ENCODE peak calls at places on chromosomes 12 and 14, in six cellular contexts. J, T, P, A, X and Q are unnamed samples.

GRCh38 chr14:76786556-76786955 is 25.3 kb downstream of the VASH1 start:
- DNase-seq in J (no peak), T (no peak), P (no peak), A (no peak), X (no peak), Q (no peak)

GRCh38 chr12:49054524-49054923 is 6.1 kb downstream of the KMT2D start:
- DNase-seq in J (no peak), T (no peak), P (no peak), A (no peak), X (no peak), Q (peak)

GRCh38 chr12:59151243-59151642 is 230.9 kb upstream of the LRIG3 start:
- DNase-seq in J (no peak), T (no peak), P (no peak), A (no peak), X (no peak), Q (no peak)

GRCh38 chr12:93626160-93626559 is 51.0 kb upstream of the CRADD start:
- DNase-seq in J (no peak), T (no peak), P (no peak), A (no peak), X (no peak), Q (no peak)

GRCh38 chr14:99175331-99176155 is 96.5 kb downstream of the BCL11B start:
- DNase-seq in J (no peak), T (no peak), P (no peak), A (peak), X (no peak), Q (no peak)

GRCh38 chr12:25200703-25201102 is 5.7 kb downstream of the ETFRF1 start:
- DNase-seq in J (no peak), T (no peak), P (no peak), A (no peak), X (no peak), Q (no peak)

GRCh38 chr14:76687611-76688372 is 73.5 kb upstream of the VASH1 start:
- DNase-seq in J (no peak), T (no peak), P (no peak), A (peak), X (no peak), Q (no peak)

GRCh38 chr14:24971255-24971654 is 78.7 kb downstream of the STXBP6 start:
- DNase-seq in J (no peak), T (no peak), P (no peak), A (no peak), X (no peak), Q (no peak)

GRCh38 chr12:52566847-52567291 is 6.8 kb downstream of the KRT74 start:
- DNase-seq in J (no peak), T (no peak), P (no peak), A (no peak), X (no peak), Q (peak)

GRCh38 chr12:93191461-93191860 is 186.3 kb upstream of the NUDT4 start:
- DNase-seq in J (no peak), T (no peak), P (no peak), A (no peak), X (no peak), Q (no peak)

GRCh38 chr14:99873653-99874052 is 80.4 kb downstream of the EML1 start:
- DNase-seq in J (no peak), T (no peak), P (no peak), A (no peak), X (no peak), Q (no peak)

DNA sequence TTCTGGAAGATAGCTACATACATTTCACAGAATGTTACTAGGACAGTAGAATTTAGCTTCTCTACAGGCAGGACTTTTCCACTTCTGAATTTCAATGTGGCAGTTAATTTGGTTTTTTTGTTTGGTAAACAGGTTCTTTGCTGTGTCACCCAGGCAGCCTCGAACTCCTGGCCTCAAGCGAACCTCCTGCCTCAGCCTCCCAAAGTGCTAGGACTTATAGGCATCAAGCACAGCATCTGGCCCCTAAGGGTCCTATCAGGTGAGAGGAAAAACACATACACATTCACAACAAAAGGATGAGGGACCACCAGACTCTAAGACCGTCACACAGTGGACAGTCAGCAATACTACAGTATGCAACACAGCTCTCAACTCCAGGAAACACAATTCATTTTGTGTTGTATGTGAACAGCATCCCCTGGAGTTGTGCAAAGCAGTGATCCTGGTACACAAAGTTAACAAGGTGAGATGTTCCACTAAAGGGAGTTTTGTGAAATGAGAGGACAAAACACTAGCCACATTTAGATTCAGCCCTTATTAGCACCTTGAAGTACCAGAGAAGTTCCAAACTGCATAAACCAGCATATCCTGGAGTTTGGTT is 6.9 kb downstream of the ATP2B1 start:
- DNase-seq in J (no peak), T (no peak), P (no peak), A (no peak), X (no peak), Q (no peak)
- TF ChIP-seq CTCF in J (no peak), T (no peak), P (no peak), A (no peak), X (no peak), Q (no peak)

DNA sequence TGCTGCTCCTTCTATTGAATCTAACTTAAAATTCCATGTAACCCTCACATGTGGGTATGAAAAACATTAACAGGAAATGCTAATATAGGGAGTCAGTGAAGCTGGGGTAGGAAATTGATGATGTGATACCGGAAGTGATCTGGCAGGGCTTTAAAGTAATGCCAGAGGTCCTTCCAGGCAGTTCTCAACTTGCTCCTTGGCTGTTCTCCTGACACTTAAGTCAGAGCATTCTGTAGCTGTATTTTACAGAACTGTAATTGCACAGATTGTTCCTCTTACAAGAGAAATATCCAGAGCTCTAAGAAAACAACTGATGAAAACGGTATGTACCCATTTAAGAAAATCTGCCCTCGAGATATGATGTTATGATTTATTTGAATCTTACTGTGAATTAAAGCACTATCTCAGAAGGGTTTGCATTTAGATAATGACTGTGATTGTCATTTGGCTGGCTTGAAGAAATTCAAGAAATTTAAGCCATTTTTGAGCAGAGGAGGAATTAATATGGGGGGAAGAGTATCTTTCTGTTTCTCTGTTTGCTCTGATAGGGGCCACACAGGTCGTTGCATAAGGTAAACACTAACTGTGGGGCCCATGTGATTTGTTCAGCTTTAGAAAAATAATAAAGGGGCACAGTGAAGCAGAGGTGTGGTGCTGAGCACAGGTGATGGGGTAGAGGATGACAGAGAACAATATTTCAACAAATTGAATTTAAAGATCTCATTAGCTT is 88.4 kb downstream of the BBS10 start:
- DNase-seq in J (no peak), T (no peak), P (no peak), A (no peak), X (no peak), Q (no peak)
- H3K4me3 ChIP-seq in J (no peak), T (no peak), P (peak), A (no peak), X (no peak), Q (no peak)

DNA sequence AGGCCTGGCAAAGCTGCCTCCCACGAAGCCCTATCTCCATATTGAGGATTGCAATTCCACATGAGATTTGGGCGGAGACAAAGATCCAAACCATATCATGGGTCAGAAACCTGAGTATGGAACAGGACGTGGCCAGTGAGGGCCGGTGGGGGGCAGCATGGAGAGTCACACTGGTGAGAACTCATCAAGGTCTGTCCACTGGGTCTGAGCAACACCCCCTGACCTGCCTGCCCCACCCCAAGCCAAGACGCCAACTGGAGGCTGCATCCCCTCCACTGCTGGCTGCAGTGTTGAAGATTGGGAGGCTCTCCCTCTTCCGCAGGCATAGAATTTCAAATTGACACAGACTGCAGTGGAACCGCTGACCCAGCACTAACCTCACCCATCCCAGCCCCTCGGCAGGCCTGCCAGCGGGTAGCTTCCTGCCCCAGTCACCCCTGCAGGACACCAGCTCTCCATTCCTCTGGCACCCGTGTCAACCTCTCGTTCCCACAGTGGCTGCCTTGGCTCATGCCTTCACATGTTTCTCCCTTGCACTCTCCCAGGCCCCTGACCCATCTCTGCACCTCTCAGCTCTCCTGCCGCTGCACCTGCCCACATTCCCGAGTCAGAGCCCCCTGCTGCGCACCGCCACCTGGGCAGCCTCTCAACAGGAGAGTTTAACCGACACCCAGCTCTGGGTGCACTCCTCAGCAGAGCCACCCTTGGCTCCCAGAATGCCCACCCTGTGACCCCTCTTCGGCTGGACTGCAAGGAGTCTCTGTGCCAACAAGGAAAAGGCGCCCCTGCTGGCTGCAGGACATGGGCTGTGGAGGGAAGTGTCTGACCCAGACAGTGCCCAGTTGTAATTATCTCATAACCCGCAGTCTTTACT is 45.2 kb upstream of the PPP2R5C start:
- DNase-seq in J (no peak), T (no peak), P (no peak), A (no peak), X (no peak), Q (no peak)
- TF ChIP-seq CTCF in J (no peak), T (no peak), P (no peak), A (no peak), X (no peak), Q (no peak)

DNA sequence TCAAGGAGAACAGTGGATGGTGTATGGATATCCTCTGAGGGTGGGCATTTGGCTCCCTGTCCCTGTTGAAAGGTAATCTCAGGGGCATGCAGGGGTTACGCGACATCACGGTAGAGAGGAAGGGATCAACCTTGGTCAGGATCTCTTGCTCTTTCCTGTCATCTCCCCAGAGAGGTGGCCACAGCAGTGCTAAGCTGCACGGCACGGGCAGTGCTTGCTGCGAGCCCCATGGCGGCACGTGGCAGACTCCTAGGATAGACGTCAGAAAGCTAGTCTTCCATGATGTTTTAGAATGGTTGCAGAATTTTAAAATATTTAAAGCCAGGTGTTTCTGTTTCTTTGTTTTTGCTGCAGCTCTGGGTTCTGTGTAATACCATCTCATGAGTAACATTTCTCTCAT is 41.0 kb downstream of the DYNC1H1 start:
- DNase-seq in J (no peak), T (no peak), P (no peak), A (no peak), X (no peak), Q (no peak)
- H3K4me3 ChIP-seq in J (no peak), T (no peak), P (no peak), A (no peak), X (no peak), Q (no peak)

GRCh38 chr12:45213107-45213506 is 2.8 kb upstream of the ANO6 start:
- DNase-seq in J (no peak), T (no peak), P (no peak), A (no peak), X (no peak), Q (no peak)
- TF ChIP-seq CTCF in J (no peak), T (no peak), P (no peak), A (peak), X (no peak), Q (no peak)

GRCh38 chr12:57736743-57737466 is 1.6 kb downstream of the AGAP2 start:
- DNase-seq in J (no peak), T (peak), P (no peak), A (no peak), X (no peak), Q (no peak)

GRCh38 chr12:57738661-57739237 is at the start of gene AGAP2:
- DNase-seq in J (no peak), T (peak), P (no peak), A (no peak), X (no peak), Q (no peak)

GRCh38 chr12:57737467-57738141 is 938 bp downstream of the AGAP2 start:
- DNase-seq in J (no peak), T (peak), P (no peak), A (no peak), X (no peak), Q (no peak)

GRCh38 chr12:57739387-57739786 is 845 bp upstream of the AGAP2 start:
- DNase-seq in J (no peak), T (peak), P (no peak), A (no peak), X (no peak), Q (no peak)

GRCh38 chr12:57738142-57738474 is 434 bp downstream of the AGAP2 start:
- DNase-seq in J (no peak), T (no peak), P (no peak), A (no peak), X (no peak), Q (no peak)
- H3K4me3 ChIP-seq in J (no peak), T (peak), P (peak), A (no peak), X (no peak), Q (peak)

GRCh38 chr14:68462683-68463082 is 330.2 kb downstream of the ZFP36L1 start:
- DNase-seq in J (no peak), T (no peak), P (no peak), A (no peak), X (no peak), Q (no peak)
- TF ChIP-seq CTCF in J (no peak), T (no peak), P (no peak), A (no peak), X (no peak), Q (no peak)